ENCODE peak calls at places on chromosomes 5 and 9, in ten cellular contexts. C is Karpas-422, B is brain microvascular endothelial cell, H is breast epithelium, E is neuronal stem cell, T is foreskin fibroblast, A is psoas muscle, Y is prostate gland, D is IMR-90, J is adrenal gland. G is an unnamed sample.

GRCh38 chr5:150258126-150258525 is 31.4 kb downstream of the CAMK2A start:
- DNase-seq in C (peak), H (no peak), T (no peak), D (peak), B (peak), A (no peak), Y (no peak), J (no peak), E (peak), G (no peak)

GRCh38 chr9:12554636-12555035 is 138.5 kb upstream of the TYRP1 start:
- DNase-seq in A (no peak), E (no peak), H (no peak), T (no peak), B (no peak), D (peak), J (no peak), C (no peak), Y (no peak), G (no peak)

GRCh38 chr5:9173281-9174048 is 372.4 kb downstream of the SEMA5A start:
- DNase-seq in E (no peak), H (no peak), B (peak), A (no peak), Y (no peak), C (no peak), D (peak), J (no peak), T (peak), G (no peak)

GRCh38 chr5:148653840-148654781 is at the start of gene HTR4:
- DNase-seq in T (no peak), D (no peak), H (no peak), B (no peak), J (peak), E (no peak), A (no peak), C (no peak), Y (no peak), G (no peak)

GRCh38 chr9:98344581-98344980 is 89.1 kb upstream of the TBC1D2 start:
- DNase-seq in J (no peak), A (no peak), C (no peak), D (no peak), B (no peak), H (no peak), E (no peak), Y (no peak), T (no peak), G (no peak)

GRCh38 chr9:99720455-99721050 is 101.1 kb upstream of the NR4A3 start:
- DNase-seq in C (no peak), B (no peak), D (peak), H (no peak), A (no peak), Y (no peak), T (peak), E (no peak), J (no peak), G (no peak)

GRCh38 chr9:80866121-80866520 is 823.2 kb downstream of the TLE1 start:
- DNase-seq in H (no peak), E (no peak), C (no peak), T (peak), B (no peak), A (no peak), Y (no peak), D (no peak), J (no peak), G (no peak)

GRCh38 chr9:130570200-130570599 is 9.2 kb upstream of the FUBP3 start:
- DNase-seq in Y (no peak), H (no peak), J (peak), E (no peak), A (no peak), T (no peak), B (peak), C (no peak), D (peak), G (no peak)

GRCh38 chr5:142636698-142637324 is 49.1 kb downstream of the FGF1 start:
- DNase-seq in J (no peak), T (no peak), E (no peak), A (no peak), B (no peak), H (no peak), Y (no peak), C (no peak), D (no peak), G (no peak)

GRCh38 chr5:67272453-67273130 is 76.0 kb upstream of the CD180 start:
- DNase-seq in J (no peak), B (no peak), E (no peak), Y (no peak), H (no peak), A (no peak), T (no peak), C (no peak), D (no peak), G (no peak)

GRCh38 chr9:19137282-19137681 is 10.0 kb upstream of the PLIN2 start:
- DNase-seq in A (no peak), J (no peak), Y (no peak), D (peak), H (no peak), T (peak), B (peak), E (no peak), C (no peak), G (no peak)

GRCh38 chr9:131037336-131038255 is 28.6 kb downstream of the LAMC3 start:
- DNase-seq in T (no peak), Y (no peak), E (no peak), J (no peak), C (no peak), A (no peak), B (peak), D (peak), H (no peak), G (no peak)

GRCh38 chr9:109805054-109805453 is 25.1 kb downstream of the PALM2AKAP2 start:
- DNase-seq in Y (no peak), H (no peak), J (no peak), A (no peak), T (no peak), B (no peak), E (no peak), C (no peak), D (no peak), G (no peak)

GRCh38 chr9:34592895-34593601 is 3.5 kb upstream of the CNTFR start:
- DNase-seq in H (peak), A (peak), B (no peak), D (no peak), C (no peak), Y (peak), J (no peak), E (no peak), T (no peak), G (no peak)

GRCh38 chr5:14365831-14366435 is 215.7 kb upstream of the OTULINL start:
- DNase-seq in H (no peak), B (no peak), D (no peak), Y (no peak), C (no peak), T (no peak), A (no peak), J (no peak), E (no peak), G (no peak)

GRCh38 chr9:137030528-137030927 is 1.4 kb downstream of the FUT7 start:
- DNase-seq in E (no peak), H (no peak), D (no peak), Y (no peak), J (no peak), C (no peak), A (peak), B (no peak), T (no peak), G (no peak)

GRCh38 chr9:107888773-107889227 is 399.2 kb upstream of the KLF4 start:
- DNase-seq in A (no peak), E (no peak), J (no peak), C (no peak), H (no peak), T (no peak), B (no peak), Y (no peak), D (no peak), G (no peak)
- H3K4me3 ChIP-seq in A (no peak), E (no peak), J (no peak), C (no peak), H (no peak), T (no peak), B (no peak), Y (no peak), D (no peak), G (no peak)

DNA sequence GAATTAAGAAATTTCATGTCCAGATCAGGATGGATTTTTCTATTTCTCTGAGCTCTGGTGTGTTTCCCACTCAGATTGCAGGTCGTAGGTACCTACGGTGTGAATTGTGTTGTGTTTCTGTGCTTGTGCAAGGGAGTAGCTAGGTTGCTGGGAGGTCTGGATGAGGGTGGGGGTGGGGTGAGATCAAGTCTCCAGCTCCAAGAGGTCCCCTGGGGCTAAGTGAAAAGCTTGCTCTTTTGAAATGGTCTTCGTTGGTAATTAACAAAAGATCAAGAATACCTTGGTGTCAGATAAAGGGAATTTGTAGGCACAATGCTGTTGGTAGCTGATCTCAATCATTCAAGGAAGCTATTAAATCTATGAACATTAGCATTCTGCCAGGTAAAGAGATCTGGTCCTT is 988 bp upstream of the PCDHGC4 start:
- DNase-seq in Y (no peak), H (no peak), J (no peak), C (no peak), E (no peak), A (no peak), D (no peak), B (no peak), T (no peak), G (no peak)
- H3K4me3 ChIP-seq in Y (no peak), H (no peak), J (no peak), C (no peak), E (no peak), A (peak), D (no peak), B (no peak), T (no peak), G (no peak)

GRCh38 chr9:22008662-22009562 is at the start of gene CDKN2B:
- DNase-seq in C (peak), H (peak), J (peak), B (peak), E (peak), A (peak), D (peak), T (peak), Y (peak), G (no peak)

GRCh38 chr9:22002038-22002437 is 7.1 kb downstream of the CDKN2B start:
- DNase-seq in Y (no peak), A (no peak), H (no peak), J (no peak), B (no peak), D (no peak), T (no peak), C (peak), E (no peak), G (no peak)

GRCh38 chr9:22009563-22009867 is 410 bp upstream of the CDKN2B start:
- DNase-seq in J (no peak), Y (no peak), T (no peak), C (no peak), D (no peak), H (no peak), B (no peak), A (no peak), E (no peak), G (no peak)

GRCh38 chr9:22005083-22005699 is 3.9 kb downstream of the CDKN2B start:
- DNase-seq in C (no peak), J (no peak), Y (no peak), A (no peak), B (peak), E (no peak), T (peak), H (no peak), D (peak), G (no peak)

DNA sequence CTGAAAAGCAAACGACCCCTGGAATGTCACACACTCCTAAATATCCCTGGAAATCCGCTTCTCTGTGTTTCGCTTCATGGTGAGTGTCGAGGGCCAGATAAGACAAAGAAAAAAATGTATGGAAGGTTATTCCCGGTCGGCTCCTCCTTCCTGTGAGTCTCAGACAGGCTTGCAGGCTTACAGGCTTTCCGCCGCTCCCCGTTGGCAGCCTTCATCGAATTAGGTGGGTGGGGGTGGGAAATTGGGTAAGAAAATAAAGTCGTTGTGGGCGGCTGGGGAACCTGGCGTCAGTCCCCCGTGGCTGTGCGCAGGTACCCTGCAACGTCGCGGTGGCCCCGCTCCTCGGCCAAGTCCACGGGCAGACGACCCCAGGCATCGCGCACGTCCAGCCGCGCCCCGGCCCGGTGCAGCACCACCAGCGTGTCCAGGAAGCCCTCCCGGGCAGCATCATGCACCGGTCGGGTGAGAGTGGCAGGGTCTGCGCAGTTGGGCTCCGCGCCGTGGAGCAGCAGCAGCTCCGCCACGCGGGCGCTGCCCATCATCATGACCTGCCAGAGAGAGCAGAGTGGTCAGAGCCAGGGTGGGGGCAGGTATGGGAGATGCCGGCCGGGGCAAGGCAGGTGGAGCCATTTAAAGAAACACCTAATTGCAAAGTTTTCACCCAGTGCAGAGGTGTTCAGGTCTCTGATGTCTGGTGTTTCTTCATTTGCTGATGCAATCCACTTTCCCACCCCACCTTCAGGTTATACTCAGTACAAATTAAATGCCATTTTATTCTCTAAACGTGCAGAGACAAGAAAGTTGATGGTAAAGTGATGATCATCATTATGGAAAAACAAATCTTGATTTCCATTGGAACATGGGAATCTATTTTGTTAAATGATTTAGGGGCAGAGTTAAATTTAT is 3.2 kb downstream of the CDKN2B start:
- DNase-seq in C (no peak), Y (no peak), A (no peak), J (no peak), D (peak), E (no peak), H (no peak), B (no peak), T (no peak), G (no peak)
- H3K4me3 ChIP-seq in C (no peak), Y (no peak), A (peak), J (no peak), D (peak), E (peak), H (no peak), B (peak), T (peak), G (peak)

GRCh38 chr9:22160235-22160634 is 151.1 kb upstream of the CDKN2B start:
- DNase-seq in J (no peak), E (no peak), B (no peak), A (no peak), Y (no peak), H (no peak), C (no peak), D (peak), T (peak), G (no peak)
- H3K4me3 ChIP-seq in J (no peak), E (no peak), B (no peak), A (no peak), Y (no peak), H (no peak), C (no peak), D (no peak), T (no peak), G (no peak)

GRCh38 chr5:16180789-16181082 is 1.1 kb upstream of the MARCHF11 start:
- DNase-seq in H (no peak), D (no peak), B (no peak), C (no peak), E (no peak), A (no peak), Y (no peak), J (no peak), T (no peak), G (no peak)
- H3K4me3 ChIP-seq in H (no peak), D (no peak), B (no peak), C (no peak), E (no peak), A (no peak), Y (no peak), J (no peak), T (no peak), G (no peak)

GRCh38 chr9:14309403-14309802 is 4.5 kb downstream of the NFIB start:
- DNase-seq in E (no peak), H (no peak), Y (no peak), D (peak), B (peak), T (no peak), A (no peak), J (no peak), C (no peak), G (no peak)
- H3K4me3 ChIP-seq in E (no peak), H (peak), Y (peak), D (no peak), B (no peak), T (no peak), A (peak), J (no peak), C (no peak), G (no peak)

G was measured in iPS DF 6.9.